ENCODE peak calls at places on chromosomes 5 and 9, in four cellular contexts. I is K562, R is GM12878, E is HL-60. W is an unnamed sample.

GRCh38 chr5:173320259-173320658 is 8.0 kb downstream of the STC2 start:
- DNase-seq in I (no peak), R (no peak), E (no peak), W (no peak)

GRCh38 chr9:126690431-126691051 is 76.8 kb downstream of the LMX1B start:
- DNase-seq in I (peak), R (no peak), E (no peak), W (peak)

GRCh38 chr5:123670981-123671557 is 159.1 kb downstream of the CSNK1G3 start:
- DNase-seq in I (peak), R (no peak), E (no peak), W (peak)

GRCh38 chr5:4700082-4700481 is 440.0 kb upstream of the ADAMTS16 start:
- DNase-seq in I (peak), R (no peak), E (no peak), W (no peak)

GRCh38 chr5:118791986-118792734 is 196.2 kb downstream of the DTWD2 start:
- DNase-seq in I (peak), R (peak), E (no peak), W (peak)

GRCh38 chr5:15587941-15588340 is 88.0 kb downstream of the FBXL7 start:
- DNase-seq in I (no peak), R (no peak), E (no peak), W (no peak)

GRCh38 chr5:170503970-170504525 is at the start of gene KCNIP1:
- DNase-seq in I (no peak), R (no peak), E (no peak), W (no peak)

GRCh38 chr9:34010979-34011378 is 37.7 kb downstream of the UBAP2 start:
- DNase-seq in I (peak), R (no peak), E (no peak), W (no peak)

GRCh38 chr5:157130933-157131332 is 11.7 kb downstream of the MED7 start:
- DNase-seq in I (peak), R (no peak), E (no peak), W (no peak)

GRCh38 chr9:4424038-4424437 is 66.2 kb upstream of the SLC1A1 start:
- DNase-seq in I (no peak), R (no peak), E (no peak), W (no peak)

GRCh38 chr9:72428329-72428728 is 63.3 kb upstream of the ZFAND5 start:
- DNase-seq in I (no peak), R (no peak), E (no peak), W (no peak)

GRCh38 chr5:137273511-137273910 is 225.6 kb downstream of the SPOCK1 start:
- DNase-seq in I (no peak), R (no peak), E (no peak), W (no peak)

GRCh38 chr5:38228914-38229313 is 29.4 kb upstream of the EGFLAM start:
- DNase-seq in I (no peak), R (no peak), E (no peak), W (no peak)

GRCh38 chr5:77015938-77016569 is 14.2 kb upstream of the AGGF1 start:
- DNase-seq in I (peak), R (no peak), E (no peak), W (no peak)

GRCh38 chr5:148788636-148789035 is 37.8 kb upstream of the ADRB2 start:
- DNase-seq in I (no peak), R (no peak), E (no peak), W (no peak)

GRCh38 chr9:15373201-15373530 is 49.5 kb upstream of the SNAPC3 start:
- DNase-seq in I (no peak), R (no peak), E (no peak), W (no peak)

GRCh38 chr9:25350011-25350410 is 328.2 kb downstream of the TUSC1 start:
- DNase-seq in I (no peak), R (no peak), E (no peak), W (no peak)

GRCh38 chr9:70488793-70489105 is 74.3 kb upstream of the KLF9 start:
- DNase-seq in I (peak), R (no peak), E (no peak), W (no peak)

GRCh38 chr9:135336722-135337490 is 142.7 kb upstream of the PPP1R26 start:
- DNase-seq in I (no peak), R (no peak), E (no peak), W (no peak)

GRCh38 chr9:99249619-99250018 is 27.5 kb downstream of the SEC61B start:
- DNase-seq in I (no peak), R (no peak), E (no peak), W (no peak)

GRCh38 chr5:54581831-54582548 is 64.4 kb downstream of the SNX18 start:
- DNase-seq in I (no peak), R (no peak), E (no peak), W (no peak)

GRCh38 chr5:149063901-149064478 is 1.1 kb upstream of the SH3TC2 start:
- DNase-seq in I (no peak), R (no peak), E (no peak), W (no peak)

GRCh38 chr9:136656339-136656738 is 6.4 kb upstream of the EGFL7 start:
- DNase-seq in I (no peak), R (no peak), E (no peak), W (no peak)

DNA sequence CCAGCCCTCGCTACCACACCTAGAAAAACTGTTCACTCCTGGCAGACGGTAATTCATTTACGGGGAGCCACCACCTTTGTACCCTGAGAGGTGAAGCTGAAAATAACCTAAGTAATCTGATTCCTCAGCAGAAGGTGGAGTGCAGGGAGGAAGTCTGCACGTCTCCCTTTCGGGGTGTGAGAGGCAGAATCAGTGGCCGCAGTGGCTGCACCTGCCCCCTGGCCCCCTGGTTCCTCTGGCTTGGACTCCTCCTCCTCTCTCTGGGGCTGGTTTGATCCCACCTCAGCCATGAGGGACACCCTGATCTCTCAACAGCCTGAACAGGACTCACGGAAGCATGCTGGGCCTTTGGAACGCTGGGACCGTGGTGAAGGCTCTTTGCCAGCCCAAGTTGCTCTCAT is 10.5 kb downstream of the TMEM174 start:
- DNase-seq in I (no peak), R (no peak), E (no peak), W (no peak)
- TF ChIP-seq SPI1 in I (no peak), R (no peak), E (no peak), W (no peak)

DNA sequence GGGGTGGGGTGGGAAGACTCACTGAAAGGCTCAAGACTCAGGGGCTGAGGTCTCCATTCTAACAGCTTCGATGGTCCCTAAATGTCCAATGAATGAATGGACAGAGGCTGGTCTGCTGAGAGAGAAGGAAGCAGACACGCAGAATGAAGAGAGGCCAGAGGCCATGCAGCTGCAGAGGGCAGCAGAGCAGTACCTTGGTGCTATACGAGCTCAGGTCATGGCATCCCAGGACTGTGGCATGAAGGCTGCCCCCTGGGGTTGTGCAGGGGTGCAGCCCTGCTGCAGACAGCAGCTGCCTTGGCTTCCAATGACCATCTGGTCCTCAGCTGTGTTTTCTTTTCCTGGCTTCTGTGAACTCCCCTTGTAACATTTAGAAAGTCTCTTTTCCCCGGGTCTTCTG is 15.2 kb upstream of the CORO2A start:
- DNase-seq in I (no peak), R (no peak), E (no peak), W (no peak)
- TF ChIP-seq SPI1 in I (no peak), R (no peak), E (no peak), W (no peak)

GRCh38 chr5:29024052-29024451 is 1985.7 kb upstream of the CDH9 start:
- DNase-seq in I (no peak), R (no peak), E (no peak), W (no peak)
- TF ChIP-seq SPI1 in I (no peak), R (no peak), E (no peak), W (no peak)

DNA sequence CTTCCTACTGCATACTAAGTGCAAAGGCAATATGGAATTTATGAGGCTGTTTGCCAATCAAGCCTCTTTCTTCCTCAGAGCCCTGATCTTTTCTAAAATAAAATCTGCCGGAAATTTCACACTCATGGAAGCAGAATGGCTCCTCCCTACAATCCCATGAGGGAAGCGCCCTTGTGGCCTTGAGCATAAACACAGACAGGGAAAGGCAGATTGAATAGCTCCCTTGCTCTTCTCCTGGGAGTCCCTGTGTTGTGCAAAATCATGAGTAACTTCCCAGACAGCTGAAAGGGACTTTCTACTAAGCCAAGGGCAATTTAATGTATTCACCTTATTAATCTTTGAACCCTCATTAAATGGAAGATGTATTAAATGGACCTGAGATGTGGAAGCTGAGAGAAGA is 226.1 kb upstream of the PIK3R1 start:
- DNase-seq in I (no peak), R (no peak), E (no peak), W (no peak)
- TF ChIP-seq SPI1 in I (no peak), R (no peak), E (no peak), W (no peak)

DNA sequence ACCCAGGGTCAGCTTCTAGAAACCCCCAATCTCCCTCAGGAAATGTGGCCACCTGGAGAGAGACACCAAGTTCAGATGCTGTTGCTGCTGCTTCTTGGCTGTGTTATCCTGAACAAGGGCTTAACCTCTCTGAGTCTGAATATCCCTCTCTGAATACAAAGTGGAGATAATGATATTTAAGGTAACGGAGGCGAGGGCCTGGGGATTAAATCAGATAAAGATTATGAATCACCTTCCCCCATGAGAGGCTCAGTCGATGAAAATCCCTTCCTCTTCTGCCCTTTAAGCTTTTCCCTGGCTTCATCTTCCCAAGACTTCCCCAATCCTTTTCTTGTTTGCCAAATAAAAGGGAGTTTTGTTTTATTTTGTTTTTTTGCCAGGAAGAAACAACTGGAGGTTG is 8.1 kb upstream of the CPLX2 start:
- DNase-seq in I (no peak), R (no peak), E (no peak), W (no peak)
- TF ChIP-seq SPI1 in I (no peak), R (no peak), E (no peak), W (no peak)

GRCh38 chr9:84266087-84266561 is 74.4 kb downstream of the SLC28A3 start:
- DNase-seq in I (no peak), R (no peak), E (no peak), W (no peak)

GRCh38 chr9:84276741-84277140 is 63.8 kb downstream of the SLC28A3 start:
- DNase-seq in I (no peak), R (no peak), E (no peak), W (no peak)

GRCh38 chr9:84271887-84272556 is 68.5 kb downstream of the SLC28A3 start:
- DNase-seq in I (no peak), R (no peak), E (no peak), W (no peak)

GRCh38 chr9:84271004-84271886 is 69.3 kb downstream of the SLC28A3 start:
- DNase-seq in I (peak), R (no peak), E (no peak), W (no peak)
- TF ChIP-seq SPI1 in I (no peak), R (peak), E (peak), W (peak)

DNA sequence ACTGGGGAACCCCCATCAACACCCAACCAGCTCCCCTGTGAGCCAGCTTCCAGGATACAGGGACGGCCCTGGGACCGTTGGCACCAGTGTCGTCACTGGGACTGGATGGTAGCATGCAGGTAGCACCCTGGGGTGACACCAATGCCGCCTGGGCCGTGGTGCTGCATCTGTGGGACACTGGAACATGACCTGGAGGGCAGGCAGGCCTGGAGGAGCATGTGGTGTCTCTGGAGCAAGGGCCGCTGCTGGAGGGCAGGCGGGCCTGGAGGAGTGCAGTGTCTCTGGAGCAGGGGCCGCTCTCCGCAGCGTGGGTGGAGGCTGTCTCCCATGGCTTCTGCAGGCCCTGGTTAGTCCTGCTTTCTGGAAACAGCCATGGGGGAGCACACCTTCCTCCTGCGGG is 13.1 kb downstream of the LPCAT1 start:
- DNase-seq in I (no peak), R (no peak), E (no peak), W (peak)
- TF ChIP-seq SPI1 in I (no peak), R (no peak), E (no peak), W (no peak)

GRCh38 chr9:79693750-79694149 is 122.0 kb downstream of the TLE4 start:
- DNase-seq in I (no peak), R (no peak), E (no peak), W (no peak)
- TF ChIP-seq SPI1 in I (no peak), R (no peak), E (no peak), W (no peak)

W was measured in GM12891.